ENCODE peak calls at places on chromosomes 7 and 10, in ten cellular contexts. P is hypothalamus; K is kidney tubule cell; V is iPS-NIHi11; M is adrenal gland; X is H7; U is fibroblast of lung; L is A549; I is colonic mucosa; J is activated naive CD8-positive, alpha-beta T cell treated with anti-CD3 and anti-CD28 coated beads, Interleukin-2, amount 50 U/mL, for 16 hours. S is an unnamed sample.

GRCh38 chr10:72174297-72174662 is 41.5 kb upstream of the ANAPC16 start:
- DNase-seq in V (no peak), P (no peak), I (no peak), K (no peak), L (no peak), X (no peak), M (no peak), J (no peak), U (no peak), S (no peak)

GRCh38 chr7:8371742-8372141 is 61.7 kb upstream of the NXPH1 start:
- DNase-seq in J (no peak), I (no peak), V (no peak), P (no peak), M (no peak), L (no peak), U (no peak), X (no peak), K (no peak), S (no peak)

GRCh38 chr10:37739181-37739580 is 118.2 kb downstream of the ZNF248 start:
- DNase-seq in P (no peak), M (no peak), J (no peak), X (no peak), I (no peak), L (no peak), V (no peak), K (no peak), U (no peak), S (no peak)

GRCh38 chr10:29736325-29737208 is 101.8 kb upstream of the SVIL start:
- DNase-seq in J (no peak), K (peak; percentile 81), L (peak; percentile 81), U (peak; percentile 59), P (peak; percentile 21), I (peak; percentile 73), M (peak; percentile 48), V (peak; percentile 93), X (peak; percentile 93), S (no peak)

GRCh38 chr10:15461353-15462108 is 90.4 kb upstream of the FAM171A1 start:
- DNase-seq in V (no peak), X (no peak), U (peak; percentile 68), J (no peak), I (peak; percentile 32), K (peak; percentile 47), L (peak; percentile 14), M (peak; percentile 50), P (no peak), S (peak; percentile 86)

GRCh38 chr10:83274088-83274487 is 865.2 kb upstream of the GHITM start:
- DNase-seq in K (no peak), M (no peak), U (no peak), J (no peak), L (no peak), I (no peak), X (peak; percentile 7), P (no peak), V (no peak), S (no peak)

GRCh38 chr10:47176903-47177860 is 122.8 kb upstream of the GDF10 start:
- DNase-seq in L (no peak), U (peak; percentile 27), M (no peak), X (no peak), I (no peak), K (no peak), V (no peak), P (no peak), J (no peak), S (peak; percentile 89)

GRCh38 chr10:4382811-4383210 is 443.2 kb upstream of the AKR1E2 start:
- DNase-seq in L (no peak), P (no peak), U (no peak), J (no peak), X (no peak), M (no peak), V (no peak), K (no peak), I (no peak), S (no peak)

GRCh38 chr7:2710256-2710655 is 22.3 kb downstream of the AMZ1 start:
- DNase-seq in I (no peak), L (no peak), P (no peak), X (no peak), V (no peak), U (no peak), K (no peak), J (no peak), M (no peak), S (no peak)

S was measured in HFFc6.